ENCODE peak calls at places on chromosomes 11 and 22, in four cellular contexts. G is uterus, B is body of pancreas, F is vagina. L is an unnamed sample.

GRCh38 chr11:11387906-11388305 is 34.9 kb upstream of the CSNK2A3 start:
- DNase-seq in G (no peak), B (no peak), F (no peak), L (no peak)

GRCh38 chr22:31240011-31240410 is 27.9 kb downstream of the LIMK2 start:
- DNase-seq in G (no peak), B (no peak), F (no peak), L (no peak)

GRCh38 chr11:86050310-86050709 is 18.6 kb downstream of the PICALM start:
- DNase-seq in G (no peak), B (no peak), F (no peak), L (no peak)

GRCh38 chr11:17658211-17658610 is 61.2 kb upstream of the MYOD1 start:
- DNase-seq in G (no peak), B (no peak), F (no peak), L (no peak)

GRCh38 chr11:47724041-47724729 is 9.0 kb upstream of the AGBL2 start:
- DNase-seq in G (no peak), B (peak; percentile 76), F (no peak), L (peak; percentile 76)

GRCh38 chr22:41557401-41558240 is 3.2 kb upstream of the CSDC2 start:
- DNase-seq in G (peak; percentile 79), B (peak; percentile 78), F (no peak), L (peak; percentile 94)

GRCh38 chr22:27135582-27135981 is 478.2 kb downstream of the MIAT start:
- DNase-seq in G (no peak), B (no peak), F (no peak), L (no peak)

GRCh38 chr11:1747753-1748466 is 2.5 kb downstream of the IFITM10 start:
- DNase-seq in G (no peak), B (no peak), F (no peak), L (peak; percentile 54)

GRCh38 chr11:3223932-3224729 is 5.5 kb upstream of the MRGPRG start:
- DNase-seq in G (no peak), B (peak; percentile 6), F (no peak), L (no peak)

GRCh38 chr11:8749202-8749601 is 66.6 kb downstream of the RPL27A start:
- DNase-seq in G (no peak), B (no peak), F (no peak), L (no peak)

GRCh38 chr11:30358569-30358968 is 35.7 kb downstream of the ARL14EP start:
- DNase-seq in G (no peak), B (no peak), F (no peak), L (no peak)

GRCh38 chr22:44753189-44754042 is 1.0 kb downstream of the ARHGAP8 start:
- DNase-seq in G (no peak), B (peak; percentile 61), F (no peak), L (no peak)

GRCh38 chr11:95584180-95584579 is 205.4 kb downstream of the FAM76B start:
- DNase-seq in G (no peak), B (no peak), F (no peak), L (no peak)

GRCh38 chr22:47298017-47298820 is 535.8 kb downstream of the TBC1D22A start:
- DNase-seq in G (no peak), B (no peak), F (peak; percentile 54), L (no peak)
- H3K9me3 ChIP-seq in G (no peaks in the 10 kb centered on the region), B (no peaks in the 10 kb centered on the region), F (no peaks in the 10 kb centered on the region), L (no peaks in the 10 kb centered on the region)

GRCh38 chr22:36359172-36359973 is 28.4 kb downstream of the MYH9 start:
- DNase-seq in G (no peak), B (no peak), F (no peak), L (no peak)
- H3K4me1 ChIP-seq in G (peaks cover 17% of the 10 kb centered on the region), B (peaks cover 97% of the 10 kb centered on the region), F (peaks cover 99% of the 10 kb centered on the region), L (peaks cover 84% of the 10 kb centered on the region)

DNA sequence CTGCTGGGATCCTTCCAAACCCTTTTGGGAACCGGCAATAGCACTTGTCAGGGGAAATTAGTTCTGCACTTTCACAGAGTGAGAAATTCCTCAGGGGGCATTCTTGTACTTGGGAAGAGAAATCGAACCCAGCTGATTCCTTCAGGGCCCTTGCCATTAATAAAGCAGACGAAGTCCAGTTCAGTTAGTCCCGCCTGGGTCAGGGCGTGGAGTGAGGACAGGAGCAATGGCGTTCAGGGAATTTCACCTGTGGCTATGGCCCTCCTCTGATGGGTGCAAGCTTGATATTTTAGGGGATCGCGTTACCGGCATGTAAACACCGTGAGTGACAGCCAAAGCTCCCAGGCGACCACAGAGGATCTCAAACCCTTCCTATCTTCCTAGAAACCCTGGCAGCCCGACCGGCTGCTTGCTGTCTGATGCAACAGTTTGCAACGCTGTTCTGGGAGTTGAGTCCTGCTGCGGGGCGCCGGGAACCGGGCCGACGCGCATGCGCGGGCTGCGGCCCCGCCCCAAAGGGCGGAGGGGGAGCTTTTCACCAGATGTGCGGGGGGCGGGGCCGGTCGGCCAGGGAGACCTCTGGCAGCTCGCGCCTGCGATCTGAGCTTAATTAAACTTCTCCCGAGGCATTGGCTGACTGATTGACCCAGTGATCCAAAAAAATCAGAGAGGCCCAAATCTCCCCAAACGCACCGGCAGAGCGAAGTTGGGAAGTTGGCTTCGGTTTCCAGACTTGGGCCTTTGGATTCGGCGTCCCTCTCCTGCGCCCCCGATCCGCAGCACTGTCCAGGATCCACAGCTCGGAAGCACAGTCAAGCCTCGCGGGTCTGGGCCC is 34.3 kb upstream of the CREB3L1 start:
- DNase-seq in G (peak; percentile 94), B (peak; percentile 95), F (peak; percentile 95), L (peak; percentile 95)
- TF ChIP-seq POLR2A in G (peak; percentile 74), B (no peak), F (no peak), L (peak; percentile 87)

DNA sequence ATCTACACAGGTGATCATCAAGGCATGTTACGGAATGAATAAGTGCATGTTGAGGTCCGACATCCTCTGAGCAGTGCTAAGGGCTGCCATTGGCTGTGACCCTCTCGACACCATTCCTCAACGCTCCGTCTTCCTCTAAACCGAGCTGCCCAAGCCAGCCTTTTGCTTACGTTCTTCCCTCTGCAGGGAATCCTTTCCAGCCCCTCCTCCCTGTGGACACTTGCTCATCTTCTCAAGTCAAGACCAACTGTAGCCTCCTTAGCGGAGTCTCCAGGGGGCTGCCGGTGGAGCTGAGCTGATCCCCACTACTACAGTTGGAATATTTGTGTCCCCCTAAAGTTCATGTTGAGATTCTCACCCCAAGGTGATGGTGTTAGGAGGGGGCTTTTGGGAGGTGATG is 781.0 kb downstream of the TBC1D22A start:
- DNase-seq in G (no peak), B (no peak), F (no peak), L (no peak)
- H3K9me3 ChIP-seq in G (no peaks in the 10 kb centered on the region), B (no peaks in the 10 kb centered on the region), F (no peaks in the 10 kb centered on the region), L (no peaks in the 10 kb centered on the region)

GRCh38 chr11:44561964-44562734 is 3.3 kb upstream of the CD82 start:
- DNase-seq in G (no peak), B (no peak), F (no peak), L (no peak)

GRCh38 chr11:44564198-44564597 is 1.3 kb upstream of the CD82 start:
- DNase-seq in G (peak; percentile 44), B (peak; percentile 54), F (no peak), L (no peak)

GRCh38 chr11:44563716-44564115 is 1.7 kb upstream of the CD82 start:
- DNase-seq in G (no peak), B (no peak), F (no peak), L (no peak)

GRCh38 chr11:44561275-44561781 is 4.1 kb upstream of the CD82 start:
- DNase-seq in G (no peak), B (no peak), F (no peak), L (no peak)

GRCh38 chr11:44562836-44563460 is 2.5 kb upstream of the CD82 start:
- DNase-seq in G (no peak), B (no peak), F (no peak), L (no peak)
- H3K4me1 ChIP-seq in G (no peaks in the 10 kb centered on the region), B (peaks cover 36% of the 10 kb centered on the region), F (peaks cover 53% of the 10 kb centered on the region), L (peaks cover 18% of the 10 kb centered on the region)

GRCh38 chr22:38872831-38873248 is 824 bp upstream of the CBX6 start:
- DNase-seq in G (peak; percentile 74), B (peak; percentile 65), F (peak; percentile 86), L (peak; percentile 72)
- TF ChIP-seq POLR2A in G (peak; percentile 24), B (no peak), F (no peak), L (peak; percentile 13)

GRCh38 chr22:49606562-49606961 is 221.1 kb downstream of the BRD1 start:
- DNase-seq in G (no peak), B (peak; percentile 5), F (no peak), L (no peak)
- H3K9me3 ChIP-seq in G (peaks cover 3% of the 10 kb centered on the region), B (no peaks in the 10 kb centered on the region), F (no peaks in the 10 kb centered on the region), L (no peaks in the 10 kb centered on the region)

GRCh38 chr11:119720311-119720710 is 8.7 kb downstream of the NECTIN1 start:
- DNase-seq in G (no peak), B (no peak), F (no peak), L (no peak)
- H3K4me1 ChIP-seq in G (no peaks in the 10 kb centered on the region), B (peaks cover 29% of the 10 kb centered on the region), F (peaks cover 38% of the 10 kb centered on the region), L (no peaks in the 10 kb centered on the region)

GRCh38 chr11:289145-289705 is 299 bp downstream of the PGGHG start:
- DNase-seq in G (peak; percentile 15), B (no peak), F (no peak), L (no peak)

GRCh38 chr11:289706-290620 is 1.0 kb downstream of the PGGHG start:
- DNase-seq in G (peak; percentile 16), B (peak; percentile 39), F (no peak), L (peak; percentile 60)

GRCh38 chr11:290621-291231 is 1.8 kb downstream of the PGGHG start:
- DNase-seq in G (peak; percentile 11), B (peak; percentile 13), F (no peak), L (peak; percentile 20)

GRCh38 chr11:287821-288327 is 1.1 kb upstream of the PGGHG start:
- DNase-seq in G (peak; percentile 15), B (no peak), F (no peak), L (peak; percentile 55)

GRCh38 chr11:288328-289144 is at the start of gene PGGHG:
- DNase-seq in G (peak; percentile 51), B (peak; percentile 88), F (no peak), L (peak; percentile 88)
- TF ChIP-seq POLR2A in G (peak; percentile 24), B (peak; percentile 63), F (no peak), L (peak; percentile 52)